ENCODE peak calls at places on chromosome 17, in ten cellular contexts. M is spleen, Y is sigmoid colon, O is suprapubic skin, S is stomach, N is breast epithelium, D is H1, H is prostate gland, E is SK-N-SH, U is esophagus muscularis mucosa. W is an unnamed sample. For H3K4me1, the result is how much of the 10 kb centered on the place peaks cover.

GRCh38 chr17:50094243-50094752 is 853 bp upstream of the PDK2 start:
- DNase-seq in U (peak), Y (peak), H (peak), D (peak), N (peak), S (peak), E (peak), O (peak), M (peak), W (peak)

GRCh38 chr17:77288115-77288619 is 147.4 kb downstream of the SEC14L1 start:
- DNase-seq in S (no peak), U (no peak), E (no peak), M (no peak), O (no peak), N (no peak), H (peak), Y (no peak), D (no peak), W (no peak)

GRCh38 chr17:77245162-77245926 is 104.6 kb downstream of the SEC14L1 start:
- DNase-seq in N (no peak), O (no peak), U (no peak), H (no peak), S (no peak), E (no peak), M (no peak), D (no peak), Y (no peak), W (no peak)

GRCh38 chr17:74119049-74119580 is 84.4 kb upstream of the RPL38 start:
- DNase-seq in O (no peak), N (no peak), D (no peak), U (no peak), H (no peak), M (no peak), Y (peak), S (no peak), E (no peak), W (no peak)

GRCh38 chr17:57186231-57187019 is 69.9 kb upstream of the MSI2 start:
- DNase-seq in U (no peak), O (no peak), D (no peak), Y (no peak), N (no peak), M (no peak), H (no peak), E (no peak), S (no peak), W (no peak)

GRCh38 chr17:8122923-8123694 is 797 bp downstream of the HES7 start:
- DNase-seq in O (no peak), U (no peak), Y (no peak), E (peak), M (no peak), D (no peak), N (no peak), H (no peak), S (no peak), W (no peak)

GRCh38 chr17:21214777-21215541 is 998 bp upstream of the TMEM11 start:
- DNase-seq in D (no peak), M (peak), N (no peak), E (no peak), Y (peak), S (no peak), U (no peak), H (no peak), O (no peak), W (no peak)

GRCh38 chr17:61294777-61295176 is 104.9 kb upstream of the TBX2 start:
- DNase-seq in O (no peak), E (no peak), H (no peak), Y (no peak), N (no peak), U (no peak), M (no peak), S (no peak), D (no peak), W (no peak)

GRCh38 chr17:37697331-37697730 is 47.5 kb downstream of the HNF1B start:
- DNase-seq in Y (no peak), D (no peak), N (no peak), S (no peak), E (no peak), M (no peak), U (no peak), O (no peak), H (no peak), W (no peak)
- TF ChIP-seq POLR2AphosphoS5 in Y (no peak), D (no peak), N (no peak), S (no peak), E (no peak), M (no peak), U (no peak), O (no peak), H (no peak), W (no peak)

GRCh38 chr17:28518578-28518977 is 12.4 kb downstream of the FOXN1 start:
- DNase-seq in N (no peak), H (no peak), E (no peak), O (no peak), Y (no peak), S (no peak), D (no peak), U (no peak), M (no peak), W (no peak)
- H3K4me1 ChIP-seq in N (under half), H (under half), E (under half), O (under half), Y (under half), S (under half), D (under half), U (under half), M (under half), W (under half)

DNA sequence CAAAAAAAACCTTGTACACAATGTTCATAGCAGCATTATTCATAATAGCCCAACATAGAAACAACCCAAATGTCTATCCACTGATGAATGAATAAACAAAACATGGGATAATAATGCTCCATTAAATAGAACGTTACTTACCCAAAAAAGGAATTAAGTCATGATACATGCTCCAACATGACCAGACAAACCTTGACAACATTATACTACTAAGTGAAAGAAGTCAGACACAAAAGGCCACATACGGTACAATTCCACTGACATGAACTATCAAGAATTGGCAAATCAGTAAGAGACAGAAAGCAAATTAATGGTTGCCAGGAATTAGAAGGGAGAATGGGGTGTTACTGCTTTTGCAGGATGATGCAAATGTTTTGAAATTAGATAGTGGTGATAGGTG is 193.8 kb upstream of the SHISA6 start:
- DNase-seq in E (no peak), S (no peak), N (no peak), Y (no peak), U (no peak), O (no peak), D (no peak), M (no peak), H (no peak), W (no peak)
- H3K4me3 ChIP-seq in E (no peak), S (no peak), N (no peak), Y (no peak), U (no peak), O (no peak), D (no peak), M (no peak), H (no peak), W (no peak)

DNA sequence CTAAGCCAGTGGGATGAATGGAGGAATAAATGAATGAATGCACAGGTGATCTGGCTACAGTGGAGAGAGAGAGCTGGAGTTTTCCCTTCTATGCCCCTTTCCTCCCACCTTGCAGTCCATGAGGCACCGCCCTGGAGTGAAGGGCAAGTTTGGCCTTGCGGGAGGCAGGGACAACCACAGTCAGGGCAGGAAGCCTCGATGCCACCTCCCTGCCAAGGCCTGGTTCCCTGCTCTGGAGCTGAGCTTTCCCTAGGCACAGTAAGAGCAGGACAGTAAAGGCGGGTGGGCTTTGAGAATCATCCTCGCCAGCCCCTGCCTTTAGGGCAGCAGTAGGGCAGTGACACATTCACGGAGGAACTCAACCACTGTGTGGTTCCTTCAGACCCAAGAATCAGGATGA is 72.6 kb downstream of the RBFOX3 start:
- DNase-seq in D (no peak), H (no peak), M (peak), N (no peak), U (no peak), O (no peak), Y (no peak), E (no peak), S (no peak), W (no peak)
- TF ChIP-seq POLR2AphosphoS5 in D (no peak), H (no peak), M (no peak), N (no peak), U (no peak), O (no peak), Y (no peak), E (no peak), S (no peak), W (no peak)